ENCODE peak calls at places on chromosome 14, in nine cellular contexts. U is sigmoid colon, L is upper lobe of left lung, D is endothelial cell of umbilical vein, Z is transverse colon, W is HCT116, G is spleen, K is stomach, E is prostate gland. I is an unnamed sample.

GRCh38 chr14:21095430-21096205 is 2.8 kb downstream of the ZNF219 start:
- DNase-seq in Z (no peak), G (no peak), D (no peak), W (no peak), U (no peak), L (no peak), K (no peak), E (no peak), I (no peak)

GRCh38 chr14:36524874-36525745 is 5.1 kb upstream of the NKX2-1 start:
- DNase-seq in L (peak; percentile 71), K (no peak), E (no peak), Z (peak; percentile 36), U (no peak), G (no peak), W (peak; percentile 65), D (no peak), I (no peak)

GRCh38 chr14:24362241-24362960 is 5.6 kb upstream of the NFATC4 start:
- DNase-seq in L (no peak), E (no peak), W (no peak), K (no peak), U (no peak), G (no peak), Z (no peak), D (no peak), I (no peak)

GRCh38 chr14:95440951-95441350 is 75.5 kb downstream of the SYNE3 start:
- DNase-seq in W (no peak), Z (no peak), U (no peak), E (no peak), L (no peak), K (no peak), D (no peak), G (no peak), I (no peak)

GRCh38 chr14:44961151-44961729 is 507 bp downstream of the KLHL28 start:
- DNase-seq in W (no peak), K (peak; percentile 51), D (peak; percentile 59), G (peak; percentile 91), E (peak; percentile 46), Z (peak; percentile 72), L (peak; percentile 72), U (peak; percentile 82), I (peak; percentile 76)

GRCh38 chr14:89237923-89238529 is 179.0 kb downstream of the FOXN3 start:
- DNase-seq in Z (no peak), G (no peak), W (no peak), D (no peak), U (no peak), L (no peak), K (no peak), E (no peak), I (no peak)

GRCh38 chr14:29220077-29220476 is 453.5 kb downstream of the FOXG1 start:
- DNase-seq in E (no peak), Z (no peak), L (no peak), U (no peak), G (no peak), D (no peak), K (no peak), W (no peak), I (no peak)

GRCh38 chr14:66651536-66652220 is 143.7 kb downstream of the GPHN start:
- DNase-seq in D (peak; percentile 41), U (no peak), E (no peak), W (no peak), Z (no peak), L (no peak), K (no peak), G (no peak), I (no peak)

GRCh38 chr14:91088585-91088984 is 25.3 kb upstream of the DGLUCY start:
- DNase-seq in W (no peak), L (no peak), E (no peak), Z (no peak), U (no peak), K (peak; percentile 46), G (no peak), D (no peak), I (no peak)

GRCh38 chr14:104697892-104698583 is 8.6 kb downstream of the INF2 start:
- DNase-seq in G (no peak), K (no peak), U (no peak), L (no peak), W (no peak), D (no peak), E (no peak), Z (no peak), I (no peak)

GRCh38 chr14:70776197-70776596 is 33.1 kb downstream of the MAP3K9 start:
- DNase-seq in L (no peak), Z (no peak), E (no peak), W (no peak), G (no peak), D (no peak), U (no peak), K (no peak), I (no peak)

GRCh38 chr14:83707056-83707455 is 1822.9 kb upstream of the FLRT2 start:
- DNase-seq in K (no peak), U (no peak), W (no peak), D (peak; percentile 75), G (no peak), E (no peak), Z (no peak), L (no peak), I (no peak)

GRCh38 chr14:91277546-91278382 is 33.3 kb upstream of the GPR68 start:
- DNase-seq in K (no peak), W (no peak), E (no peak), U (no peak), G (no peak), Z (no peak), L (no peak), D (no peak), I (no peak)

GRCh38 chr14:65959563-65960024 is 526.6 kb upstream of the CCDC196 start:
- DNase-seq in E (no peak), D (no peak), G (no peak), Z (no peak), K (no peak), L (no peak), W (no peak), U (no peak), I (no peak)

GRCh38 chr14:71621966-71622365 is 310.3 kb upstream of the RGS6 start:
- DNase-seq in W (no peak), D (no peak), G (no peak), E (no peak), K (no peak), L (no peak), Z (no peak), U (no peak), I (no peak)

GRCh38 chr14:98210045-98210678 is 1061.8 kb downstream of the BCL11B start:
- DNase-seq in K (no peak), G (peak; percentile 78), U (no peak), E (no peak), Z (no peak), W (no peak), L (no peak), D (no peak), I (no peak)

GRCh38 chr14:75470238-75470797 is 42.5 kb downstream of the JDP2 start:
- DNase-seq in Z (peak; percentile 52), E (peak; percentile 37), L (peak; percentile 64), K (peak; percentile 17), W (no peak), G (no peak), D (no peak), U (peak; percentile 64), I (no peak)

GRCh38 chr14:59123975-59124374 is 64.5 kb upstream of the DAAM1 start:
- DNase-seq in W (no peak), U (no peak), Z (no peak), E (no peak), D (no peak), G (no peak), L (no peak), K (no peak), I (no peak)

DNA sequence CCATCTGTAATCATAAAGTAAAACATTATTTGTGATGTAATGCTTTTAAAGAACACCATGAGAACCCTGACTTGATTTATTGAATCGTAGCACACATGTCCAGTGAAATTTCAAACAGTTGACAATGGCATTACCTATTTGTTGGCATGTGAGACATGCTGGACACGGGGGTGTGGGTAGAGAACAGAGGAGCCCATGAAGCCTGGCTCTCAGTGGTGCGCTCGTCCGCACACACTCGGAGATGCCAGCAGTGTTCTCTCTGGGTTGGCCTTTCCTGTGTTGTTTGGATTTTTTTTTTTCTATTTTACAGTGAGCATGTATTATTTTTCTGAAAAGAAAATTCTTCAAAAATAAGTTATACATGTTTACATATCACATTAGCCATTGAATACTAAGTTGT is 78.2 kb downstream of the PPP2R5C start:
- DNase-seq in D (no peak), W (no peak), L (no peak), Z (no peak), E (no peak), K (no peak), G (no peak), U (no peak), I (no peak)
- H3K27ac ChIP-seq in D (no peak overlapping the region), W (no peak overlapping the region), L (no peak overlapping the region), Z (no peak overlapping the region), E (no peak overlapping the region), K (no peak overlapping the region), G (no peak overlapping the region), U (peak overlapping the region; percentile 86), I (no peak overlapping the region)

GRCh38 chr14:56341766-56342418 is 223.7 kb downstream of the PELI2 start:
- DNase-seq in D (peak; percentile 55), K (no peak), L (no peak), G (no peak), U (no peak), E (no peak), W (no peak), Z (no peak), I (no peak)
- TF ChIP-seq POLR2AphosphoS5 in D (no peak), K (no peak), L (no peak), G (no peak), U (no peak), E (no peak), W (no peak), Z (no peak), I (no peak)

DNA sequence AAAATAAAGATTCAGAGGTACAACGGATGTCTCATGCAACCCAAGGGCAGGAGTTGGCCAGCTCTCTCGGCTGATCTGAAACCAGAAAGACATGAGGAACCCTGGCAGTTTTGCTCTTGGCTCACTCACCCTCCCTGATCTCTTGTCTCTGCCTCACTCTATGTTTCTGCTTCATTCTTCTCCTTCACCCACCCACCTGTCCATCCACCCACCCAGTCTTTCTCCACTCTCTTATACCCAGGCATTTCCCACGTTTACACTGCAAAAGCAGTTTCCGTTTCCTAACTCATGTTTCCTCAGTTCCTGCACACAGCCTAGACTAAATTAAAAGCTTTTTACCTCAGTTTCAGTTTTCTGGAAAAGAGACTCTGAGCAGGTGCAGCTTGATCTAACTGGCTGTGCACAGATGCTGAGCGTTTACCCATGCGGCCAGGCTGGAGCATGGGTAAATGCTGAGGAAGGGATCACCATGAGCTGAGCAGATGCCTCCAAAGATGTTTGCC is 157.6 kb downstream of the PRKCH start:
- DNase-seq in E (no peak), W (no peak), K (no peak), G (no peak), U (no peak), L (peak; percentile 49), Z (no peak), D (no peak), I (no peak)
- H3K27ac ChIP-seq in E (no peak overlapping the region), W (no peak overlapping the region), K (peak overlapping the region; percentile 95), G (peak overlapping the region; percentile 84), U (peak overlapping the region; percentile 73), L (peak overlapping the region; percentile 84), Z (peak overlapping the region; percentile 79), D (no peak overlapping the region), I (peak overlapping the region; percentile 95)

DNA sequence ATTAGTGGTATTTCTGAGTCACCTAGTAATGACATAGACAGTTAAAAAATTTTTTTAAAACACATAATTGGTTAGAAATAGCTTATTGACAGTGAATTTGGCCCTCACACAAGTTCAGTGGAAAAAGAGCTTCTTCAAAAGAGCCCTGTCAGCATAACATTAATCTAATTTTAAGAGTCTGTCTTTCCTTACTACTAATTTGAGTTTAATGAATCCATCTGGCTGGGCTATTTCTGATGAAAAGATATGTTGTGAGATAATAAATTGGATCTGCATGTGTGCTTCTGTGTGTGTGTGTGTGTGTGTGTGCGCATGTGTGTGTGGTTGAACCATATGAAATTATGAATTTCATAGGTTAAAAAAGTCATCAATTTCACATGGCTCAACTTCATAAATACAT is 1045.2 kb downstream of the FLRT2 start:
- DNase-seq in L (no peak), G (no peak), K (no peak), U (no peak), E (no peak), W (no peak), Z (no peak), D (no peak), I (no peak)
- TF ChIP-seq POLR2AphosphoS5 in L (no peak), G (no peak), K (no peak), U (no peak), E (no peak), W (no peak), Z (no peak), D (no peak), I (no peak)

I was measured in HL-60.